ENCODE peak calls at places on chromosomes 6 and 20, in six cellular contexts. M is Panc1; K is activated naive CD4-positive, alpha-beta T cell treated with anti-CD3 and anti-CD28 coated beads, Interleukin-2, amount 50 U/mL, for 16 hours; Z is stimulated activated CD4-positive, alpha-beta T cell treated with anti-CD3 and anti-CD28 coated beads, Interleukin-2, amount 100 ng/mL, for 48 hours; E is cardiac muscle cell; O is H4. C is an unnamed sample.

GRCh38 chr6:168964138-168964892 is 289.3 kb downstream of the THBS2 start:
- DNase-seq in M (no peak), K (no peak), Z (no peak), E (no peak), O (no peak), C (no peak)

GRCh38 chr6:20582586-20583446 is 48.6 kb downstream of the CDKAL1 start:
- DNase-seq in M (no peak), K (no peak), Z (no peak), E (no peak), O (no peak), C (no peak)

GRCh38 chr6:132236744-132237143 is 164.5 kb downstream of the MOXD1 start:
- DNase-seq in M (no peak), K (no peak), Z (no peak), E (no peak), O (no peak), C (no peak)

GRCh38 chr20:38210741-38211140 is 45.7 kb upstream of the TGM2 start:
- DNase-seq in M (no peak), K (no peak), Z (no peak), E (no peak), O (no peak), C (peak; percentile 44)

GRCh38 chr6:105487040-105487787 is 84.3 kb upstream of the PREP start:
- DNase-seq in M (no peak), K (no peak), Z (no peak), E (no peak), O (no peak), C (no peak)

GRCh38 chr20:49569403-49570115 is 1.6 kb upstream of the PTGIS start:
- DNase-seq in M (no peak), K (no peak), Z (no peak), E (no peak), O (no peak), C (no peak)

GRCh38 chr6:41519305-41519747 is 26.9 kb upstream of the FOXP4 start:
- DNase-seq in M (no peak), K (no peak), Z (no peak), E (no peak), O (peak; percentile 48), C (no peak)

GRCh38 chr20:15851576-15852075 is 721.6 kb downstream of the KIF16B start:
- DNase-seq in M (no peak), K (no peak), Z (no peak), E (no peak), O (no peak), C (no peak)

GRCh38 chr20:19254086-19254821 is 41.8 kb downstream of the SLC24A3 start:
- DNase-seq in M (no peak), K (no peak), Z (no peak), E (no peak), O (no peak), C (no peak)

GRCh38 chr6:81326856-81327561 is 425.5 kb downstream of the TENT5A start:
- DNase-seq in M (no peak), K (no peak), Z (no peak), E (no peak), O (peak; percentile 61), C (no peak)

GRCh38 chr6:145713746-145714145 is 21.6 kb downstream of the EPM2A start:
- DNase-seq in M (no peak), K (no peak), Z (no peak), E (no peak), O (no peak), C (no peak)

GRCh38 chr6:7513534-7513933 is 27.9 kb upstream of the DSP start:
- DNase-seq in M (no peak), K (no peak), Z (no peak), E (no peak), O (no peak), C (no peak)

GRCh38 chr6:159985296-159985940 is 16.5 kb downstream of the IGF2R start:
- DNase-seq in M (no peak), K (no peak), Z (no peak), E (no peak), O (no peak), C (no peak)

GRCh38 chr6:13769655-13770053 is 44.7 kb downstream of the MCUR1 start:
- DNase-seq in M (no peak), K (no peak), Z (peak; percentile 32), E (no peak), O (no peak), C (no peak)

GRCh38 chr6:34745277-34746103 is 11.8 kb upstream of the SNRPC start:
- DNase-seq in M (no peak), K (no peak), Z (no peak), E (no peak), O (peak; percentile 25), C (no peak)

GRCh38 chr6:111874030-111874425 is 776 bp upstream of the FYN start:
- DNase-seq in M (no peak), K (peak; percentile 80), Z (peak; percentile 59), E (no peak), O (no peak), C (peak; percentile 31)

GRCh38 chr20:21607971-21608735 is 94.3 kb upstream of the NKX2-2 start:
- DNase-seq in M (no peak), K (no peak), Z (no peak), E (no peak), O (peak; percentile 66), C (peak; percentile 91)

GRCh38 chr6:159461266-159461665 is 231.8 kb downstream of the SOD2 start:
- DNase-seq in M (no peak), K (no peak), Z (no peak), E (no peak), O (peak; percentile 31), C (no peak)

GRCh38 chr6:159880412-159880811 is 10.4 kb upstream of the MAS1 start:
- DNase-seq in M (no peak), K (no peak), Z (no peak), E (no peak), O (no peak), C (no peak)

GRCh38 chr20:50221501-50222323 is 31.1 kb downstream of the CEBPB start:
- DNase-seq in M (no peak), K (no peak), Z (no peak), E (no peak), O (no peak), C (no peak)

GRCh38 chr6:111480988-111481830 is 1.8 kb downstream of the REV3L start:
- DNase-seq in M (no peak), K (no peak), Z (no peak), E (no peak), O (no peak), C (no peak)

GRCh38 chr6:38264605-38265004 is 375.1 kb downstream of the BTBD9 start:
- DNase-seq in M (no peak), K (no peak), Z (no peak), E (peak; percentile 54), O (no peak), C (no peak)

C was measured in Ammon's horn.